ENCODE peak calls at places on chromosomes 1 and 21, in nine cellular contexts. Y, T, I, D, H, S, X, N and J are unnamed samples.

GRCh38 chr21:41228006-41228370 is 60.0 kb downstream of the BACE2 start:
- DNase-seq in T (no peak), Y (no peak), X (no peak), S (no peak), D (no peak), N (no peak), I (no peak), H (no peak), J (no peak)

GRCh38 chr1:156498447-156499193 is 2.0 kb downstream of the MEF2D start:
- DNase-seq in D (peak; percentile 20), Y (no peak), T (peak; percentile 84), N (no peak), X (no peak), S (no peak), I (peak; percentile 74), H (no peak), J (no peak)

GRCh38 chr1:53715478-53715877 is 23.5 kb downstream of the GLIS1 start:
- DNase-seq in H (no peak), S (no peak), N (no peak), I (no peak), Y (peak; percentile 57), X (no peak), D (no peak), T (no peak), J (no peak)

GRCh38 chr1:15863156-15863901 is 15.8 kb downstream of the SPEN start:
- DNase-seq in X (no peak), S (no peak), Y (no peak), H (no peak), N (no peak), I (no peak), D (no peak), T (no peak), J (no peak)

GRCh38 chr1:88549536-88549935 is 134.5 kb upstream of the PKN2 start:
- DNase-seq in X (no peak), T (no peak), N (no peak), Y (no peak), D (no peak), S (peak; percentile 13), H (no peak), I (no peak), J (no peak)

GRCh38 chr1:26696645-26697440 is 1.0 kb downstream of the ARID1A start:
- DNase-seq in I (peak; percentile 42), Y (peak; percentile 18), N (peak; percentile 58), S (no peak), H (peak; percentile 74), T (peak; percentile 79), X (peak; percentile 55), D (no peak), J (no peak)

GRCh38 chr1:180571060-180571831 is 12.5 kb downstream of the OVAAL start:
- DNase-seq in X (no peak), D (peak; percentile 64), N (no peak), T (no peak), Y (no peak), S (peak; percentile 89), H (no peak), I (no peak), J (no peak)

GRCh38 chr1:113303252-113303651 is 87.1 kb upstream of the MAGI3 start:
- DNase-seq in N (no peak), T (no peak), Y (no peak), D (no peak), I (no peak), H (no peak), X (no peak), S (no peak), J (no peak)

GRCh38 chr1:177010246-177010825 is 154.2 kb downstream of the ASTN1 start:
- DNase-seq in T (no peak), I (no peak), N (no peak), Y (no peak), H (no peak), X (no peak), S (no peak), D (no peak), J (peak; percentile 78)

GRCh38 chr1:165481820-165482532 is 37.0 kb upstream of the RXRG start:
- DNase-seq in D (peak; percentile 96), Y (no peak), I (peak; percentile 24), N (no peak), S (peak; percentile 96), T (peak; percentile 49), X (no peak), H (no peak), J (peak; percentile 90)

GRCh38 chr1:33654267-33654832 is 181.9 kb downstream of the ZSCAN20 start:
- DNase-seq in D (peak; percentile 1), Y (no peak), T (no peak), H (no peak), N (no peak), S (no peak), I (no peak), X (no peak), J (no peak)

GRCh38 chr1:237205400-237206064 is 163.5 kb downstream of the RYR2 start:
- DNase-seq in N (no peak), D (no peak), X (no peak), S (no peak), Y (no peak), H (no peak), I (no peak), T (peak; percentile 84), J (no peak)

GRCh38 chr1:21520899-21521716 is 11.9 kb downstream of the ALPL start:
- DNase-seq in T (no peak), S (peak; percentile 47), N (no peak), D (peak; percentile 39), Y (no peak), X (no peak), H (no peak), I (no peak), J (no peak)

DNA sequence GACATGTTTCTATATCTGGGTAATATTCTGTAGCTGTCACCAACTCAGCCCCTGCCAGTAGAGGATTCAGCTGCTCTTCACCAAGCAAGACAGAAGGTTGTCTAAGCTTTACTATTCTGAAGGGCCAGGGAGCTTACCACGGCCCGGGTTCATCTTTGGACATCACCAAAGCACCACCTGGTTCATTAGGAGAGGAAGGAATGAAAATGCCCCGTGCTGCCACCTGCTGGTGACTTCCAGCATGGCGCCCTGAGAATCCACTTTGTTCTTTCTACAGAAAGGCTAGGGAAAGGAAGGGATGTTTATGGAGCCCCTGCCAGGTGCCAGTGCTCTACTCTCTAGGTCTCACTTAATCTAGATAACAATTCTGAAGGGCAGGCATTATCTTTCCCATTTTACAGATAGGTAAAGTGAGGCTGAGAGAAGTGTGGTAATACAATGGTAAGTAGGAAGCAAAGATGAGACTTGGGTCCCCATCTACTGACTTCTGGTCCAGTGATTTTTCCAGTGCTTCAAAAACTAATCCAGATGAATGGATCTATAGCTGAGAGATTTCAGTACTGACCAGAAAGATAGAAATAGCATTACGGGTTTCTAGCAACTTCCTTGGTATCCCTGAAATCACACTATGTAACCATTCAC is 79.5 kb downstream of the BEND5 start:
- DNase-seq in I (peak; percentile 60), N (peak; percentile 31), H (peak; percentile 71), Y (peak; percentile 50), S (no peak), T (peak; percentile 80), X (no peak), D (peak; percentile 40), J (no peak)
- H3K27me3 ChIP-seq in I (no peaks in the 10 kb centered on the region), N (peaks cover 4% of the 10 kb centered on the region), H (peaks cover 3% of the 10 kb centered on the region), Y (no peaks in the 10 kb centered on the region), S (no peaks in the 10 kb centered on the region), T (no peaks in the 10 kb centered on the region), X (no peaks in the 10 kb centered on the region), D (no peaks in the 10 kb centered on the region), J (no peaks in the 10 kb centered on the region)

GRCh38 chr1:50350868-50351267 is 72.4 kb downstream of the DMRTA2 start:
- DNase-seq in H (no peak), Y (no peak), D (no peak), N (no peak), X (no peak), T (no peak), S (no peak), I (no peak), J (peak; percentile 89)
- H3K27me3 ChIP-seq in H (no peaks in the 10 kb centered on the region), Y (no peaks in the 10 kb centered on the region), D (no peaks in the 10 kb centered on the region), N (no peaks in the 10 kb centered on the region), X (peaks cover 4% of the 10 kb centered on the region), T (no peaks in the 10 kb centered on the region), S (no peaks in the 10 kb centered on the region), I (no peaks in the 10 kb centered on the region), J (no peaks in the 10 kb centered on the region)

GRCh38 chr1:212688338-212689047 is 11.1 kb downstream of the BATF3 start:
- DNase-seq in H (no peak), X (no peak), S (no peak), I (no peak), Y (no peak), N (no peak), T (no peak), D (no peak), J (no peak)

GRCh38 chr1:212687811-212688210 is 11.8 kb downstream of the BATF3 start:
- DNase-seq in H (no peak), Y (no peak), I (no peak), N (no peak), T (no peak), X (no peak), S (no peak), D (no peak), J (no peak)

GRCh38 chr1:212686069-212686468 is 13.6 kb downstream of the BATF3 start:
- DNase-seq in N (no peak), H (no peak), I (no peak), Y (no peak), X (no peak), T (no peak), S (no peak), D (no peak), J (no peak)

GRCh38 chr1:212685429-212685828 is 14.2 kb downstream of the BATF3 start:
- DNase-seq in I (no peak), Y (no peak), N (no peak), H (no peak), D (no peak), T (no peak), X (no peak), S (no peak), J (no peak)

DNA sequence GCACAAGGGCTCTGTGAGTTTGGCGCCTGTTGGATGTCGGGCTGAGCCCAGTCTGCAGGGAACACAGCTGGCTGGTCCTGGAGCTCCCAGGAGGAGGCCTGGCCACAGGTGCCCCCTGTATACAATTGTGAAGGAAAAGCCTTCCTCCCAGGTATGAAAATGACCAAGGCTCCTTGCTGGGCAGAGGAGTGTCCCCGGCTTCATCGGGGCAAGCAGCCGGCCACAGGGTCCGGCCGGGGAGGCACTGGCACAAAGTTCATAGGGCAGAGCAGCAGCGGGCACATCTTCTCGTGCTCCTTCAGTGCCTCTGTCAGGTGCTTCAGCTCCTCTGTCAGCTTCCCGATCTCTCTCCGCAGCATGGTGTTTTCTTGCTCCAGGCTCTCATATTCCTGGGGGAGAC is 13.0 kb downstream of the BATF3 start:
- DNase-seq in X (no peak), Y (no peak), H (no peak), D (no peak), S (no peak), N (no peak), I (no peak), T (no peak), J (no peak)
- H3K27me3 ChIP-seq in X (no peaks in the 10 kb centered on the region), Y (no peaks in the 10 kb centered on the region), H (peaks cover 3% of the 10 kb centered on the region), D (no peaks in the 10 kb centered on the region), S (peaks cover 6% of the 10 kb centered on the region), N (no peaks in the 10 kb centered on the region), I (no peaks in the 10 kb centered on the region), T (no peaks in the 10 kb centered on the region), J (peaks cover 4% of the 10 kb centered on the region)

DNA sequence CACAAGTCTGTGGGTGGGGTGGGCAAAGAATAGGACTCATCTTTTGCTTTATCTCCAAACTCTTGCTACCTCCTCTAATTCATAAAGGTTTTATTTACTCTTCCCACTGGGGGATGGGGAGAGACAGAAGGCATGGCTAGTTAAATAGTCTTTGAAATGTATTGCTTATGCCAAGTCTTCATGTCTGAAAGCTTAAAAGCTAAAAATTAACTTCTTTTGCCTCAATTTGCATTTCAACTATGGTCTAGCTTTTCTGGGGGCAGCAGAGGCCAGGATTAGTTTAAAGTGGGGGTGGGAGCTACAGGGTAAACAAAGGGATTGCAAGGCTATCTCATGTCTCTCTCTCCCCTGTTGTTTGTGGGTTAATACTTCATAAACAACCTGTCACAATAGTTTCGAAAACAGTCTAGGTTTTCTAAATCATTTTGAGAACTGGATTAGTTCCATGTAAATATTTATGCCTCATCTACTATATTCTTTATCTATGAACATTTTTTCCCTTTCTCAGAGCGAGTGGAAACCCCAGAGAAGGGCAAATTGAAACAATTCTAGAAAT is 182.0 kb downstream of the GIPC2 start:
- DNase-seq in H (no peak), D (no peak), I (no peak), T (no peak), S (no peak), N (no peak), X (no peak), Y (no peak), J (no peak)
- H3K27me3 ChIP-seq in H (no peaks in the 10 kb centered on the region), D (no peaks in the 10 kb centered on the region), I (no peaks in the 10 kb centered on the region), T (no peaks in the 10 kb centered on the region), S (no peaks in the 10 kb centered on the region), N (peaks cover 3% of the 10 kb centered on the region), X (no peaks in the 10 kb centered on the region), Y (no peaks in the 10 kb centered on the region), J (no peaks in the 10 kb centered on the region)